ENCODE peak calls at places on chromosomes 7 and 10, in eight cellular contexts. K is suprapubic skin, J is upper lobe of left lung, H is H1, L is K562, Q is transverse colon, P is stomach, C is GM12878. X is an unnamed sample.

GRCh38 chr10:43140414-43140813 is 2.2 kb downstream of the CSGALNACT2 start:
- DNase-seq in K (no peak), J (no peak), H (no peak), L (no peak), Q (no peak), P (no peak), C (no peak), X (no peak)

GRCh38 chr10:71213127-71213616 is 802 bp downstream of the UNC5B start:
- DNase-seq in K (no peak), J (peak), H (peak), L (peak), Q (peak), P (peak), C (no peak), X (peak)

GRCh38 chr7:30193333-30193943 is 58.7 kb downstream of the MTURN start:
- DNase-seq in K (no peak), J (no peak), H (no peak), L (no peak), Q (no peak), P (no peak), C (no peak), X (no peak)

GRCh38 chr10:84293574-84294016 is 34.8 kb upstream of the CCSER2 start:
- DNase-seq in K (no peak), J (no peak), H (no peak), L (peak), Q (no peak), P (no peak), C (no peak), X (no peak)

GRCh38 chr10:12631787-12632562 is 282.6 kb downstream of the CAMK1D start:
- DNase-seq in K (no peak), J (no peak), H (no peak), L (no peak), Q (peak), P (no peak), C (no peak), X (no peak)

GRCh38 chr7:24336461-24336860 is 52.5 kb downstream of the NPY start:
- DNase-seq in K (no peak), J (no peak), H (no peak), L (no peak), Q (no peak), P (no peak), C (no peak), X (no peak)

GRCh38 chr10:118957966-118958365 is 71.5 kb upstream of the NANOS1 start:
- DNase-seq in K (peak), J (no peak), H (peak), L (no peak), Q (no peak), P (no peak), C (no peak), X (peak)

GRCh38 chr7:83749495-83749894 is 100.6 kb upstream of the SEMA3E start:
- DNase-seq in K (no peak), J (peak), H (no peak), L (no peak), Q (no peak), P (no peak), C (no peak), X (no peak)

GRCh38 chr10:59265140-59265539 is 88.7 kb downstream of the PHYHIPL start:
- DNase-seq in K (no peak), J (no peak), H (no peak), L (peak), Q (no peak), P (no peak), C (no peak), X (no peak)

GRCh38 chr7:70470751-70471150 is 661.2 kb upstream of the GALNT17 start:
- DNase-seq in K (no peak), J (no peak), H (no peak), L (no peak), Q (peak), P (no peak), C (no peak), X (no peak)

GRCh38 chr7:47535704-47536628 is 45.9 kb downstream of the TNS3 start:
- DNase-seq in K (no peak), J (no peak), H (no peak), L (no peak), Q (no peak), P (no peak), C (no peak), X (no peak)

GRCh38 chr10:69881202-69881601 is 79.5 kb downstream of the COL13A1 start:
- DNase-seq in K (no peak), J (no peak), H (no peak), L (no peak), Q (no peak), P (no peak), C (no peak), X (no peak)

GRCh38 chr10:74056081-74056818 is 58.3 kb downstream of the VCL start:
- DNase-seq in K (no peak), J (no peak), H (no peak), L (peak), Q (no peak), P (no peak), C (peak), X (no peak)

GRCh38 chr7:131945313-131945831 is 388.9 kb upstream of the PODXL start:
- DNase-seq in K (peak), J (peak), H (peak), L (peak), Q (peak), P (peak), C (no peak), X (no peak)

GRCh38 chr10:49168821-49169495 is 19.2 kb downstream of the TMEM273 start:
- DNase-seq in K (no peak), J (no peak), H (peak), L (no peak), Q (no peak), P (no peak), C (no peak), X (no peak)

GRCh38 chr10:3759397-3759796 is 25.6 kb downstream of the KLF6 start:
- DNase-seq in K (no peak), J (no peak), H (no peak), L (no peak), Q (no peak), P (no peak), C (no peak), X (no peak)

GRCh38 chr7:81484266-81484665 is 285.6 kb downstream of the HGF start:
- DNase-seq in K (no peak), J (no peak), H (no peak), L (no peak), Q (no peak), P (no peak), C (no peak), X (no peak)

GRCh38 chr10:124621637-124622036 is 122.5 kb downstream of the FAM53B start:
- DNase-seq in K (no peak), J (no peak), H (no peak), L (no peak), Q (no peak), P (no peak), C (no peak), X (no peak)

GRCh38 chr10:53744746-53745145 is 972.2 kb upstream of the MBL2 start:
- DNase-seq in K (no peak), J (no peak), H (peak), L (no peak), Q (no peak), P (no peak), C (no peak), X (no peak)

GRCh38 chr10:130018730-130019185 is 54.7 kb upstream of the EBF3 start:
- DNase-seq in K (no peak), J (no peak), H (no peak), L (no peak), Q (no peak), P (no peak), C (no peak), X (no peak)

GRCh38 chr10:132062181-132062515 is 3.6 kb upstream of the JAKMIP3 start:
- DNase-seq in K (peak), J (no peak), H (no peak), L (no peak), Q (no peak), P (no peak), C (no peak), X (no peak)

GRCh38 chr7:103751476-103751875 is 238.0 kb downstream of the RELN start:
- DNase-seq in K (no peak), J (peak), H (no peak), L (no peak), Q (no peak), P (no peak), C (no peak), X (no peak)

GRCh38 chr10:8049151-8049873 is 5.2 kb upstream of the GATA3 start:
- DNase-seq in K (no peak), J (peak), H (peak), L (no peak), Q (no peak), P (no peak), C (no peak), X (no peak)

GRCh38 chr7:137084607-137085380 is 216.3 kb downstream of the CHRM2 start:
- DNase-seq in K (no peak), J (no peak), H (no peak), L (no peak), Q (no peak), P (no peak), C (no peak), X (no peak)

GRCh38 chr10:28327494-28327886 is 24.6 kb upstream of the MPP7 start:
- DNase-seq in K (no peak), J (no peak), H (no peak), L (no peak), Q (no peak), P (no peak), C (no peak), X (no peak)

GRCh38 chr7:116802144-116802747 is 60.1 kb upstream of the CAPZA2 start:
- DNase-seq in K (no peak), J (no peak), H (no peak), L (no peak), Q (no peak), P (no peak), C (no peak), X (no peak)

GRCh38 chr10:121830101-121830500 is 97.7 kb downstream of the ATE1 start:
- DNase-seq in K (no peak), J (no peak), H (no peak), L (no peak), Q (no peak), P (no peak), C (no peak), X (no peak)

GRCh38 chr7:18685961-18686360 is 190.4 kb downstream of the HDAC9 start:
- DNase-seq in K (no peak), J (no peak), H (no peak), L (no peak), Q (no peak), P (no peak), C (no peak), X (no peak)

GRCh38 chr10:5563991-5564536 is 39.3 kb downstream of the CALML3 start:
- DNase-seq in K (peak), J (no peak), H (no peak), L (no peak), Q (peak), P (peak), C (no peak), X (peak)

GRCh38 chr7:80467069-80467468 is 44.8 kb downstream of the GNAT3 start:
- DNase-seq in K (no peak), J (no peak), H (no peak), L (no peak), Q (no peak), P (no peak), C (no peak), X (no peak)

GRCh38 chr7:108246227-108246837 is 116.2 kb upstream of the LAMB4 start:
- DNase-seq in K (no peak), J (no peak), H (no peak), L (peak), Q (no peak), P (peak), C (peak), X (no peak)

GRCh38 chr10:72009430-72010081 is 45.4 kb downstream of the CHST3 start:
- DNase-seq in K (peak), J (no peak), H (no peak), L (no peak), Q (peak), P (peak), C (no peak), X (peak)

GRCh38 chr10:131242007-131242406 is 69.5 kb downstream of the TCERG1L start:
- DNase-seq in K (peak), J (no peak), H (peak), L (peak), Q (no peak), P (peak), C (no peak), X (no peak)

GRCh38 chr10:71701733-71702132 is 17.8 kb downstream of the C10orf105 start:
- DNase-seq in K (no peak), J (no peak), H (no peak), L (no peak), Q (no peak), P (no peak), C (no peak), X (no peak)

GRCh38 chr7:54859545-54859944 is 100.5 kb upstream of the SEC61G start:
- DNase-seq in K (no peak), J (no peak), H (no peak), L (no peak), Q (no peak), P (no peak), C (no peak), X (no peak)

GRCh38 chr7:644381-645305 is 81.9 kb upstream of the DNAAF5 start:
- DNase-seq in K (no peak), J (no peak), H (no peak), L (no peak), Q (no peak), P (no peak), C (no peak), X (no peak)

GRCh38 chr7:4931932-4932331 is 27.1 kb downstream of the MMD2 start:
- DNase-seq in K (no peak), J (no peak), H (peak), L (peak), Q (peak), P (peak), C (no peak), X (peak)
- TF ChIP-seq POLR2A in K (no peak), J (no peak), H (no peak), L (no peak), Q (no peak), P (no peak), C (no peak), X (no peak)

GRCh38 chr7:50092579-50093411 is at the start of gene ZPBP:
- DNase-seq in K (no peak), J (peak), H (peak), L (peak), Q (no peak), P (no peak), C (peak), X (no peak)
- TF ChIP-seq POLR2AphosphoS5 in K (no peak), J (no peak), H (no peak), L (no peak), Q (no peak), P (no peak), C (no peak), X (no peak)

GRCh38 chr10:112812571-112812970 is 137.5 kb upstream of the TCF7L2 start:
- DNase-seq in K (no peak), J (no peak), H (no peak), L (no peak), Q (no peak), P (no peak), C (no peak), X (no peak)

GRCh38 chr10:112816033-112816430 is 134.0 kb upstream of the TCF7L2 start:
- DNase-seq in K (no peak), J (no peak), H (no peak), L (no peak), Q (no peak), P (no peak), C (no peak), X (no peak)

GRCh38 chr10:112813866-112814596 is 136.0 kb upstream of the TCF7L2 start:
- DNase-seq in K (no peak), J (no peak), H (no peak), L (no peak), Q (no peak), P (no peak), C (no peak), X (no peak)

GRCh38 chr10:112818381-112818780 is 131.7 kb upstream of the TCF7L2 start:
- DNase-seq in K (no peak), J (no peak), H (no peak), L (no peak), Q (no peak), P (no peak), C (no peak), X (no peak)

DNA sequence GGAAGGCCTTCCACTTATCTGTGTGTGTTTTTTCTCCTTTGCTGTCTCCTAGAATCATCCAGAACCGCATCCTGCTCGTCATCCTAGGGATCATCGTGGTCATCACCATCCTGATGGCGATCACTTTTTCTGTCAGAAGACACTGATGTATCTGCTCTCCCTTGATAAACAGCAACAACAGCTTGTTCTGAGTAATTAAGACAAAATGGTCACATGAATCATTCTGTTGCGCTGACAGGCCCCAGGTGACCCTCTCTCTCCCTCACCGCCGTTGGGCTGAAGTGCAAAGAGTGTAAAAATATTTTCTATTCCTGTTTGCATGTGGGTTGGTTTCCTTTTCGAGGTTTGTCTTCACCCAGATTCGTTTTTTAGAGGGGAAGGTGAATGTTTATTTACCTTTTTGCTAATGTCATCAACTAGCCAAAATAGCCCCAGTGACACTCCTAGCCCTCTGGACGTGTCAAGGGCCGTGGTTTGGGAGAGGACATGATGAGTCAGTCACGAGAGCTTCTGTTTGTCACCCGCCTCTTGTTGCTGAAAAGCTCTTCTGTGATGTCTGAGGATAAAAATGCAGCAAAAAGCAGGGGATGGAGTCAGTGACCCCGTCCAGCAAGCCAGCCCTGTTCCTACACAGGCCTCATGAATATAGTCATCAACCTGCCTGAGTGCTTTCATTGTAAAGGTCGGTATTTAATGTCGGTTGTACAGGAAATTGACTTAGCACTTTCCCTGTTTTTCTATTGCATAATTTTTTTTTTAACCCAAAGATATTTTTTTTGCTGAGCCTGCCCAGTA is 134.6 kb upstream of the TCF7L2 start:
- DNase-seq in K (no peak), J (no peak), H (no peak), L (no peak), Q (no peak), P (no peak), C (no peak), X (no peak)
- TF ChIP-seq EP300 in K (no peak), J (no peak), H (no peak), L (no peak), Q (no peak), P (no peak), C (no peak), X (no peak)

GRCh38 chr7:44982970-44983369 is 4.2 kb upstream of the MYO1G start:
- DNase-seq in K (no peak), J (no peak), H (no peak), L (no peak), Q (no peak), P (no peak), C (no peak), X (no peak)

GRCh38 chr7:44980393-44981034 is 1.7 kb upstream of the MYO1G start:
- DNase-seq in K (peak), J (no peak), H (peak), L (no peak), Q (no peak), P (no peak), C (peak), X (no peak)

GRCh38 chr7:44979481-44980392 is 922 bp upstream of the MYO1G start:
- DNase-seq in K (peak), J (no peak), H (peak), L (no peak), Q (no peak), P (no peak), C (no peak), X (peak)

GRCh38 chr7:44982535-44982923 is 3.7 kb upstream of the MYO1G start:
- DNase-seq in K (no peak), J (no peak), H (no peak), L (no peak), Q (no peak), P (no peak), C (no peak), X (no peak)

GRCh38 chr7:44981035-44981706 is 2.4 kb upstream of the MYO1G start:
- DNase-seq in K (peak), J (no peak), H (no peak), L (no peak), Q (no peak), P (no peak), C (no peak), X (no peak)
- TF ChIP-seq POLR2A in K (no peak), J (no peak), H (no peak), L (no peak), Q (no peak), P (no peak), C (peak), X (no peak)

GRCh38 chr7:130910949-130911944 is 177.2 kb upstream of the KLF14 start:
- DNase-seq in K (no peak), J (no peak), H (no peak), L (peak), Q (no peak), P (no peak), C (no peak), X (no peak)
- TF ChIP-seq POLR2AphosphoS5 in K (no peak), J (no peak), H (peak), L (no peak), Q (peak), P (no peak), C (no peak), X (no peak)

GRCh38 chr7:101985646-101986199 is 168.3 kb downstream of the CUX1 start:
- DNase-seq in K (no peak), J (no peak), H (no peak), L (no peak), Q (no peak), P (no peak), C (no peak), X (no peak)
- TF ChIP-seq EP300 in K (no peak), J (no peak), H (no peak), L (no peak), Q (no peak), P (no peak), C (no peak), X (no peak)

GRCh38 chr10:101569465-101569837 is 18.6 kb downstream of the POLL start:
- DNase-seq in K (no peak), J (peak), H (peak), L (no peak), Q (no peak), P (no peak), C (no peak), X (peak)

GRCh38 chr10:101571573-101571925 is 16.5 kb downstream of the POLL start:
- DNase-seq in K (no peak), J (no peak), H (no peak), L (no peak), Q (no peak), P (no peak), C (no peak), X (no peak)

GRCh38 chr10:101568054-101568745 is 19.9 kb downstream of the POLL start:
- DNase-seq in K (no peak), J (no peak), H (no peak), L (no peak), Q (no peak), P (no peak), C (no peak), X (peak)

GRCh38 chr10:101570764-101571572 is 17.1 kb downstream of the POLL start:
- DNase-seq in K (peak), J (peak), H (no peak), L (no peak), Q (no peak), P (no peak), C (no peak), X (no peak)

GRCh38 chr10:101569838-101570763 is 18.0 kb downstream of the POLL start:
- DNase-seq in K (peak), J (peak), H (peak), L (peak), Q (peak), P (peak), C (peak), X (peak)
- TF ChIP-seq POLR2A in K (no peak), J (no peak), H (no peak), L (no peak), Q (no peak), P (no peak), C (no peak), X (no peak)

GRCh38 chr7:113306302-113306701 is 187.9 kb upstream of the SMIM30 start:
- DNase-seq in K (no peak), J (no peak), H (no peak), L (peak), Q (no peak), P (no peak), C (no peak), X (no peak)

GRCh38 chr7:113304104-113304503 is 185.8 kb upstream of the SMIM30 start:
- DNase-seq in K (no peak), J (no peak), H (no peak), L (no peak), Q (no peak), P (no peak), C (no peak), X (no peak)

GRCh38 chr7:113307147-113307546 is 188.8 kb upstream of the SMIM30 start:
- DNase-seq in K (no peak), J (no peak), H (no peak), L (no peak), Q (no peak), P (no peak), C (no peak), X (no peak)

DNA sequence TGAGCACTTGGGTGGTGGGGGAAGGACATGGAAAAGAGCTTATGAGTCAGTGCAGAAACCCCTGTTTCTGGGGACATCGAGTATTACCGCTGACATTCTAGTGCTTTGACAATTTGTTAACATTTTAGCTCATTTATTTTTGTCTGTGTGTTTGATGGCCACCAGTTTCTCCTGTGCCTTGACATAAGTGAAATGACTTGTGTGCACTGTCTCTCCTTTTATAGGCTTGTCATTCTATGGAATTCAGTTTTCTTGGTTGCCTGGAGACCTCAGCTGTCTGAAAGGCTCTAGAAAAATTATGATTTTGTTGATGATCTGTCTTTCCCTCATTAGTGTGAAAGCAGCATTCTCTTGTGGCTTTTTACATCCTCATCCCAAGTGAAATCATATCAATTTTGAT is 190.0 kb upstream of the SMIM30 start:
- DNase-seq in K (no peak), J (no peak), H (no peak), L (no peak), Q (no peak), P (no peak), C (no peak), X (no peak)
- TF ChIP-seq POLR2AphosphoS5 in K (no peak), J (no peak), H (no peak), L (no peak), Q (no peak), P (no peak), C (no peak), X (no peak)